ENCODE peak calls at places on chromosomes 1 and 21, in nine cellular contexts. S, H, E, F, K, I, P, J and T are unnamed samples.

GRCh38 chr1:87560137-87560536 is 231.5 kb downstream of the LMO4 start:
- DNase-seq in S (no peak), H (no peak), E (no peak), F (no peak), K (no peak), I (no peak), P (no peak), J (no peak), T (no peak)

GRCh38 chr1:177983824-177984528 is 14.1 kb upstream of the SEC16B start:
- DNase-seq in S (no peak), H (peak; percentile 92), E (no peak), F (no peak), K (no peak), I (peak; percentile 96), P (no peak), J (no peak), T (no peak)

GRCh38 chr1:33060579-33061083 is 20.3 kb upstream of the AZIN2 start:
- DNase-seq in S (no peak), H (peak; percentile 78), E (no peak), F (no peak), K (no peak), I (peak; percentile 78), P (no peak), J (no peak), T (no peak)

GRCh38 chr1:10415211-10415930 is 14.9 kb upstream of the CENPS start:
- DNase-seq in S (no peak), H (peak; percentile 76), E (no peak), F (peak; percentile 34), K (no peak), I (peak; percentile 87), P (no peak), J (no peak), T (no peak)

GRCh38 chr21:34243562-34243961 is 120.2 kb upstream of the KCNE2 start:
- DNase-seq in S (no peak), H (no peak), E (no peak), F (peak; percentile 27), K (no peak), I (peak; percentile 45), P (no peak), J (peak; percentile 5), T (no peak)

GRCh38 chr1:154445040-154445472 is 39.9 kb downstream of the IL6R start:
- DNase-seq in S (no peak), H (peak; percentile 61), E (no peak), F (no peak), K (no peak), I (no peak), P (no peak), J (no peak), T (no peak)

GRCh38 chr1:177865807-177866206 is 104.1 kb downstream of the SEC16B start:
- DNase-seq in S (no peak), H (no peak), E (no peak), F (no peak), K (no peak), I (no peak), P (no peak), J (no peak), T (no peak)

GRCh38 chr1:183093066-183093668 is 69.9 kb downstream of the LAMC1 start:
- DNase-seq in S (no peak), H (no peak), E (no peak), F (no peak), K (no peak), I (no peak), P (no peak), J (no peak), T (no peak)

GRCh38 chr1:60428161-60428560 is 354.6 kb upstream of the C1orf87 start:
- DNase-seq in S (no peak), H (no peak), E (no peak), F (no peak), K (no peak), I (peak; percentile 20), P (no peak), J (no peak), T (no peak)

GRCh38 chr1:210222288-210223006 is 10.1 kb upstream of the SERTAD4 start:
- DNase-seq in S (no peak), H (no peak), E (no peak), F (peak; percentile 65), K (no peak), I (peak; percentile 31), P (no peak), J (no peak), T (no peak)

GRCh38 chr1:45442272-45442671 is 48.7 kb downstream of the TESK2 start:
- DNase-seq in S (no peak), H (peak; percentile 48), E (no peak), F (no peak), K (no peak), I (peak; percentile 72), P (no peak), J (no peak), T (no peak)

GRCh38 chr1:165169028-165169427 is 187.5 kb downstream of the LMX1A start:
- DNase-seq in S (no peak), H (no peak), E (no peak), F (no peak), K (no peak), I (no peak), P (no peak), J (no peak), T (no peak)

GRCh38 chr1:77832889-77833288 is 53.4 kb downstream of the MIGA1 start:
- DNase-seq in S (no peak), H (peak; percentile 88), E (no peak), F (no peak), K (no peak), I (peak; percentile 98), P (no peak), J (no peak), T (no peak)

GRCh38 chr1:9292361-9293240 is at the start of gene SPSB1:
- DNase-seq in S (no peak), H (no peak), E (peak; percentile 52), F (peak; percentile 84), K (peak; percentile 33), I (peak; percentile 88), P (peak; percentile 52), J (no peak), T (peak; percentile 56)

GRCh38 chr1:191498318-191498717 is 659.9 kb upstream of the RGS18 start:
- DNase-seq in S (no peak), H (no peak), E (no peak), F (no peak), K (no peak), I (peak; percentile 14), P (no peak), J (no peak), T (no peak)

GRCh38 chr1:199597152-199597551 is 430.4 kb upstream of the NR5A2 start:
- DNase-seq in S (no peak), H (no peak), E (no peak), F (no peak), K (no peak), I (no peak), P (no peak), J (no peak), T (no peak)

DNA sequence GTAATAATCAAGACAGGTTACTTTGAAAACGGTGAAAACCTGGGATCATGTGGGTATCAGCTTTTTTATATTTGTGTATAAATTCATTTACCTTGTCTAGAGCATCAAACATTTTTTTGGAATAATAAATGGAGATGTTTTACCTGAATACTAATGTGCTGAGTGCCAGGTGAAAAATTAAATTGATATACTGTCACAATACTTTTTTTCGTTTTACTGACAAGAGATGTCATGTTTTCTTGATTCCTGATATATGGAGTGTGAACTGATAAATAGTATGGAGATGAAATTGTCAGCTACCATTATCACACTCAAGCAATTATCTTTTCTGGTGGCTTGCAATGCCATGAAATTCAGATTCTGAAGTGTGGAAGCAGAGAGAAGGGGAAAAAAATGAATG is 47.2 kb upstream of the ZRANB2 start:
- DNase-seq in S (no peak), H (no peak), E (no peak), F (no peak), K (no peak), I (no peak), P (no peak), J (no peak), T (no peak)
- H3K9me3 ChIP-seq in S (peaks cover 6% of the 10 kb centered on the region), H (no peaks in the 10 kb centered on the region), E (no peaks in the 10 kb centered on the region), F (peaks cover under 1% of the 10 kb centered on the region), K (peaks cover 3% of the 10 kb centered on the region), I (no peaks in the 10 kb centered on the region), P (peaks cover 4% of the 10 kb centered on the region), J (peaks cover 6% of the 10 kb centered on the region), T (no peaks in the 10 kb centered on the region)

GRCh38 chr1:25553749-25554425 is 10.5 kb downstream of the LDLRAP1 start:
- DNase-seq in S (no peak), H (no peak), E (no peak), F (no peak), K (no peak), I (no peak), P (no peak), J (no peak), T (no peak)

GRCh38 chr1:25556132-25556670 is 12.8 kb downstream of the LDLRAP1 start:
- DNase-seq in S (no peak), H (no peak), E (no peak), F (no peak), K (no peak), I (no peak), P (no peak), J (no peak), T (no peak)

GRCh38 chr1:25554886-25555752 is 11.7 kb downstream of the LDLRAP1 start:
- DNase-seq in S (no peak), H (no peak), E (no peak), F (no peak), K (no peak), I (peak; percentile 24), P (no peak), J (no peak), T (no peak)

GRCh38 chr1:25555753-25556092 is 12.3 kb downstream of the LDLRAP1 start:
- DNase-seq in S (no peak), H (no peak), E (no peak), F (no peak), K (no peak), I (no peak), P (no peak), J (no peak), T (no peak)

GRCh38 chr1:25554426-25554780 is 11.0 kb downstream of the LDLRAP1 start:
- DNase-seq in S (no peak), H (no peak), E (no peak), F (no peak), K (no peak), I (no peak), P (no peak), J (no peak), T (no peak)
- H3K9me3 ChIP-seq in S (no peaks in the 10 kb centered on the region), H (no peaks in the 10 kb centered on the region), E (no peaks in the 10 kb centered on the region), F (no peaks in the 10 kb centered on the region), K (no peaks in the 10 kb centered on the region), I (no peaks in the 10 kb centered on the region), P (no peaks in the 10 kb centered on the region), J (no peaks in the 10 kb centered on the region), T (no peaks in the 10 kb centered on the region)

GRCh38 chr1:106194206-106194605 is 862.3 kb upstream of the PRMT6 start:
- DNase-seq in S (no peak), H (no peak), E (no peak), F (no peak), K (no peak), I (no peak), P (no peak), J (no peak), T (no peak)
- H3K9me3 ChIP-seq in S (no peaks in the 10 kb centered on the region), H (peaks cover 29% of the 10 kb centered on the region), E (peaks cover 5% of the 10 kb centered on the region), F (peaks cover 4% of the 10 kb centered on the region), K (no peaks in the 10 kb centered on the region), I (no peaks in the 10 kb centered on the region), P (no peaks in the 10 kb centered on the region), J (no peaks in the 10 kb centered on the region), T (no peaks in the 10 kb centered on the region)

GRCh38 chr1:113490384-113490783 is 100.1 kb downstream of the MAGI3 start:
- DNase-seq in S (no peak), H (no peak), E (no peak), F (no peak), K (no peak), I (no peak), P (no peak), J (no peak), T (no peak)
- H3K9me3 ChIP-seq in S (peaks cover 14% of the 10 kb centered on the region), H (peaks cover 7% of the 10 kb centered on the region), E (no peaks in the 10 kb centered on the region), F (no peaks in the 10 kb centered on the region), K (no peaks in the 10 kb centered on the region), I (no peaks in the 10 kb centered on the region), P (no peaks in the 10 kb centered on the region), J (no peaks in the 10 kb centered on the region), T (peaks cover 11% of the 10 kb centered on the region)